ENCODE peak calls at places on chromosome 9, in eight cellular contexts. R is SK-N-SH, D is neural progenitor cell, K is tibial nerve, G is pancreas, S is heart left ventricle, Z is adrenal gland, O is tibial artery. C is an unnamed sample.

GRCh38 chr9:94108584-94108983 is 24.3 kb downstream of the PTPDC1 start:
- DNase-seq in R (no peak), D (no peak), K (no peak), G (no peak), S (peak; percentile 42), Z (no peak), O (peak; percentile 43), C (peak; percentile 40)

GRCh38 chr9:25964239-25964638 is 286.0 kb upstream of the TUSC1 start:
- DNase-seq in R (peak; percentile 52), D (peak; percentile 73), K (no peak), G (no peak), S (no peak), Z (peak; percentile 72), O (no peak), C (no peak)

GRCh38 chr9:119302988-119303698 is 66.1 kb downstream of the BRINP1 start:
- DNase-seq in R (no peak), D (no peak), K (no peak), G (no peak), S (no peak), Z (no peak), O (no peak), C (no peak)

GRCh38 chr9:127905788-127906191 is 6.4 kb upstream of the ST6GALNAC6 start:
- DNase-seq in R (no peak), D (no peak), K (no peak), G (peak; percentile 63), S (no peak), Z (no peak), O (no peak), C (no peak)

GRCh38 chr9:1207681-1208080 is 157.5 kb downstream of the DMRT2 start:
- DNase-seq in R (no peak), D (no peak), K (no peak), G (no peak), S (no peak), Z (no peak), O (no peak), C (no peak)

GRCh38 chr9:36969216-36969771 is 64.8 kb downstream of the PAX5 start:
- DNase-seq in R (no peak), D (peak; percentile 56), K (no peak), G (no peak), S (no peak), Z (no peak), O (no peak), C (no peak)

GRCh38 chr9:134426436-134426835 is 100.2 kb downstream of the RXRA start:
- DNase-seq in R (no peak), D (no peak), K (no peak), G (no peak), S (no peak), Z (no peak), O (no peak), C (no peak)

GRCh38 chr9:94916956-94917355 is 190.5 kb downstream of the AOPEP start:
- DNase-seq in R (no peak), D (no peak), K (no peak), G (no peak), S (no peak), Z (peak; percentile 45), O (no peak), C (no peak)

GRCh38 chr9:92655366-92655765 is 14.6 kb downstream of the IPPK start:
- DNase-seq in R (no peak), D (no peak), K (no peak), G (no peak), S (no peak), Z (no peak), O (no peak), C (no peak)

GRCh38 chr9:6090272-6090671 is 74.8 kb upstream of the RANBP6 start:
- DNase-seq in R (no peak), D (no peak), K (no peak), G (no peak), S (peak; percentile 30), Z (no peak), O (no peak), C (no peak)

GRCh38 chr9:87886210-87887150 is 3.8 kb downstream of the SPATA31E1 start:
- DNase-seq in R (no peak), D (no peak), K (no peak), G (no peak), S (no peak), Z (peak; percentile 30), O (no peak), C (no peak)

GRCh38 chr9:109556786-109557185 is 58.7 kb upstream of the PTPN3 start:
- DNase-seq in R (no peak), D (no peak), K (no peak), G (no peak), S (no peak), Z (no peak), O (no peak), C (no peak)

GRCh38 chr9:97525451-97525850 is 24.0 kb downstream of the TMOD1 start:
- DNase-seq in R (no peak), D (no peak), K (no peak), G (no peak), S (no peak), Z (peak; percentile 45), O (no peak), C (no peak)

GRCh38 chr9:108919517-108919916 is 14.4 kb downstream of the ELP1 start:
- DNase-seq in R (no peak), D (no peak), K (no peak), G (no peak), S (no peak), Z (no peak), O (no peak), C (no peak)

GRCh38 chr9:134916161-134916665 is 1.5 kb downstream of the FCN1 start:
- DNase-seq in R (peak; percentile 6), D (no peak), K (no peak), G (no peak), S (no peak), Z (peak; percentile 35), O (peak; percentile 12), C (no peak)

GRCh38 chr9:115084157-115084556 is 33.8 kb downstream of the TNC start:
- DNase-seq in R (no peak), D (no peak), K (no peak), G (no peak), S (no peak), Z (no peak), O (no peak), C (no peak)

GRCh38 chr9:115086886-115087285 is 31.1 kb downstream of the TNC start:
- DNase-seq in R (no peak), D (no peak), K (no peak), G (no peak), S (no peak), Z (no peak), O (no peak), C (no peak)

GRCh38 chr9:115086461-115086860 is 31.5 kb downstream of the TNC start:
- DNase-seq in R (no peak), D (no peak), K (no peak), G (no peak), S (no peak), Z (no peak), O (no peak), C (no peak)

GRCh38 chr9:115085773-115086377 is 32.1 kb downstream of the TNC start:
- DNase-seq in R (no peak), D (no peak), K (no peak), G (no peak), S (no peak), Z (no peak), O (no peak), C (no peak)

DNA sequence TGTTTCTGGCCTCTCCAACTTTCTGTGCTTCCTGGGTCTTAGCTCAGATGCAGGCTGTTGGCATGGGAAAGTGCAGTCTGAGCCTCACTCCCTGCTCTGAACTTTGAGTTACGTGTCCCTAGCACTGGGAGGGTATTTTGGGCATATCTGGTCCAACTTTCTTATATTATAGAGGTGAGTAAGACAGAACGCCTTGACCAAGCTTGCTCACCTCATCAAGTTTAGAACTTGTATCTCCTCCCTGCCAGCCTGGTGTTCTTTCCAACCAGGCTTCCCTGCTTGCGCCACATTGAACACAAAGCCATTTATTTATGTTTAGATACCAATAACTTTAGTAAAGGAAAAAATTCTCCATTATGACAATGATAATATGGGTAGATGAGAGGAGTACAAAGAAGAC is 33.2 kb downstream of the TNC start:
- DNase-seq in R (no peak), D (no peak), K (no peak), G (no peak), S (no peak), Z (no peak), O (no peak), C (no peak)
- H3K27ac ChIP-seq in R (no peak overlapping the region), D (no peak overlapping the region), K (no peak overlapping the region), G (no peak overlapping the region), S (no peak overlapping the region), Z (no peak overlapping the region), O (peak overlapping the region; percentile 33), C (no peak overlapping the region)

DNA sequence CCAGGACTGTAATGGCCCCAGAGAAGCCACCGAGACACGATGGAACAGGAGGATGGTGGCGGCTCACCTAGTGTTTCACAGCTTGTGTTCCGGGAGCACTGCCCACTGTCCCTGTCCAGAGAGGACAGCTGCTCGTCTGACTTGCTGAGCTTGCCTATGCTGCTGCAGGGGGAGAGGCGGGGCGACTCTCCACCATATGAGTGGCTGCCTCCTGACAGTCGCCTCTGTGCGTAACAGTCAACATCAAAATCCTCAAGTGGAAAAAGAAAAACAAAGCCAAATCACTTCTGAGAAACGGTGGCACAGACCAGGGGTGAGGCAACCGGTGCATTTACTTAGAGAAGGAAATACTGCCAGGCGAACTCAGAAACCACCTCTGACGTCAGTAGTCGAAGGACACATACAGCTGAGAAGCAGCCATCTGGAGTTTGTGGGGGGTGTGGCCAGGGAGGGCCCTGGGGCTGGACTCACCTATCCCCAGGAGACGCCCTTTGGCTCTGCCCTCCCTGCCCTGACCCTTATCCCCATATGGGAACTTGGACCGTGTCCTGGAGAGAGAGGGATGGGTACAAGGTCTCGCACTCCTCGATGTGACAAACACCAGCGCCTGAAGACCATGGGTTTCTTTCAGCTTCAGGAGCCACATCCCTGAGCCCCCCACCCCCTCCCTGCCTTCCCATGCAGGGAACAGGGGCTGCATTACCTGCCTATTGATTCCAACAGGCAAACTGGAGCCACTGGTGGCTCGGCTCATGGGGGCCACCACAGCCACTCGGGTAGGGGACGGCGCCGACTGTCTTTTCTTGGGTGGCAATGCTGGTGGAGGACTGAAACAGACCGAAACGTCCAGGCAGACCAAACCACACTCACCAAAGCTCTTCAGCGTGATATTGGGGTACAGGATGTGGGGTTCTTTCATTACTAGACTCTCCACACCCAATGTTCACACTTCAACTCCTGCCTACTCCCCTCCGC is 82.8 kb downstream of the PRRT1B start:
- DNase-seq in R (no peak), D (no peak), K (no peak), G (peak; percentile 97), S (peak; percentile 50), Z (peak; percentile 94), O (no peak), C (no peak)
- H3K4me1 ChIP-seq in R (peaks cover 27% of the 10 kb centered on the region), D (peaks cover 12% of the 10 kb centered on the region), K (no peaks in the 10 kb centered on the region), G (peaks cover 52% of the 10 kb centered on the region), S (peaks cover 34% of the 10 kb centered on the region), Z (peaks cover 33% of the 10 kb centered on the region), O (no peaks in the 10 kb centered on the region), C (peaks cover 77% of the 10 kb centered on the region)

GRCh38 chr9:137544176-137544755 is 5.9 kb downstream of the PNPLA7 start:
- DNase-seq in R (no peak), D (no peak), K (no peak), G (no peak), S (no peak), Z (no peak), O (no peak), C (no peak)
- H3K27ac ChIP-seq in R (no peak overlapping the region), D (no peak overlapping the region), K (peak overlapping the region; percentile 85), G (no peak overlapping the region), S (no peak overlapping the region), Z (no peak overlapping the region), O (no peak overlapping the region), C (no peak overlapping the region)

DNA sequence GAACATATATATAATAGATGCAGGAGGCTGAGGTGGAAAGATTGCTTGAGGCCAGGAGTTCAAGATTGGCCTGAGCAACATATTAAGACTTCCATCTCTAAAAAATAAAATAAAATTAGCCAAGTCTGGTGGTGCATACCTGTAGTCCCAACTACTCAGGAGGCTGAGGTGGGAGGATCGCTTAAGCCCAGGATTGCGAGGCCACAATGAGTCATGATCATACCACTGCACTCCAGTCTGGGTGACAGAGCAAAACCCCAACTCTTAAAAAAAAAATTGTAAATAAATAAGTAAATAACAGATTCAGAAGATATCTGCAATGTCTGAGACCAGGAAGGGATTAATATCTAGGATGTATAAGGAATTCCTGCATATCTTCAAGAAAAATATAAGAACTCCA is 19.4 kb downstream of the B4GALT1 start:
- DNase-seq in R (no peak), D (no peak), K (no peak), G (no peak), S (no peak), Z (peak; percentile 43), O (no peak), C (no peak)
- H3K4me1 ChIP-seq in R (peaks cover 6% of the 10 kb centered on the region), D (no peaks in the 10 kb centered on the region), K (peaks cover 49% of the 10 kb centered on the region), G (peaks cover 24% of the 10 kb centered on the region), S (peaks cover 82% of the 10 kb centered on the region), Z (peaks cover 75% of the 10 kb centered on the region), O (no peaks in the 10 kb centered on the region), C (peaks cover 100% of the 10 kb centered on the region)